ENCODE peak calls at places on chromosomes 11 and 22, in four cellular contexts. L is DMS153, Y is left cardiac atrium, P is dorsolateral prefrontal cortex. I is an unnamed sample.
A peak's percentile ranks its signal among the peaks of the same experiment; 100 is the strongest.

GRCh38 chr11:44404323-44404705 is 94.4 kb upstream of the ALX4 start:
- DNase-seq in L (no peak), Y (no peak), P (no peak), I (no peak)

GRCh38 chr11:75795276-75796090 is 19.5 kb upstream of the UVRAG start:
- DNase-seq in L (no peak), Y (no peak), P (no peak), I (no peak)

GRCh38 chr11:13149991-13150390 is 127.6 kb upstream of the BMAL1 start:
- DNase-seq in L (no peak), Y (no peak), P (no peak), I (no peak)

GRCh38 chr11:92557848-92558247 is 333.2 kb downstream of the FAT3 start:
- DNase-seq in L (no peak), Y (no peak), P (no peak), I (no peak)

GRCh38 chr11:1196516-1197391 is 26.1 kb upstream of the MUC5B start:
- DNase-seq in L (no peak), Y (peak; percentile 18), P (no peak), I (no peak)

GRCh38 chr11:119432484-119433368 is 9.8 kb upstream of the THY1 start:
- DNase-seq in L (no peak), Y (peak; percentile 20), P (no peak), I (no peak)

GRCh38 chr22:33210129-33210784 is 152.1 kb upstream of the SYN3 start:
- DNase-seq in L (peak; percentile 41), Y (peak; percentile 26), P (no peak), I (no peak)

GRCh38 chr11:62957147-62957546 is 27.6 kb downstream of the SLC22A6 start:
- DNase-seq in L (no peak), Y (no peak), P (no peak), I (no peak)

GRCh38 chr22:44496844-44497217 is 1.2 kb downstream of the RTL6 start:
- DNase-seq in L (no peak), Y (no peak), P (no peak), I (no peak)

GRCh38 chr11:133663135-133663534 is 130.8 kb upstream of the OPCML start:
- DNase-seq in L (no peak), Y (no peak), P (no peak), I (no peak)

GRCh38 chr11:77148963-77149715 is 21.1 kb downstream of the MYO7A start:
- DNase-seq in L (no peak), Y (no peak), P (no peak), I (no peak)

GRCh38 chr11:103923473-103923931 is 112.9 kb upstream of the DDI1 start:
- DNase-seq in L (peak; percentile 71), Y (no peak), P (no peak), I (no peak)

GRCh38 chr11:72238040-72238450 is 5.9 kb downstream of the PHOX2A start:
- DNase-seq in L (peak; percentile 76), Y (no peak), P (no peak), I (no peak)

GRCh38 chr11:120512727-120513435 is 1.3 kb downstream of the GRIK4 start:
- DNase-seq in L (no peak), Y (no peak), P (peak; percentile 63), I (no peak)